ENCODE peak calls at places on chromosomes 2 and 18, in ten cellular contexts. B, E, A, S, Q, Y, H, L, K and V are unnamed samples.

GRCh38 chr2:12557688-12558087 is 159.0 kb upstream of the TRIB2 start:
- DNase-seq in B (no peak), E (no peak), A (no peak), S (no peak), Q (no peak), Y (no peak), H (no peak), L (no peak), K (no peak), V (no peak)

GRCh38 chr2:150811259-150811912 is 323.9 kb upstream of the RND3 start:
- DNase-seq in B (no peak), E (no peak), A (no peak), S (no peak), Q (no peak), Y (peak; percentile 63), H (no peak), L (no peak), K (no peak), V (no peak)

GRCh38 chr2:212548459-212548815 is 9.8 kb upstream of the ERBB4 start:
- DNase-seq in B (no peak), E (no peak), A (no peak), S (no peak), Q (no peak), Y (peak; percentile 41), H (no peak), L (peak; percentile 52), K (no peak), V (peak; percentile 39)

GRCh38 chr2:20040489-20041172 is 10.8 kb downstream of the LAPTM4A start:
- DNase-seq in B (no peak), E (no peak), A (no peak), S (no peak), Q (no peak), Y (no peak), H (no peak), L (no peak), K (peak; percentile 33), V (no peak)

GRCh38 chr2:28583899-28584553 is 88.2 kb downstream of the PLB1 start:
- DNase-seq in B (no peak), E (peak; percentile 92), A (peak; percentile 47), S (peak; percentile 99), Q (peak; percentile 78), Y (peak; percentile 87), H (no peak), L (no peak), K (peak; percentile 87), V (peak; percentile 86)

GRCh38 chr18:14784133-14784532 is 36.2 kb downstream of the ANKRD30B start:
- DNase-seq in B (no peak), E (no peak), A (no peak), S (no peak), Q (no peak), Y (no peak), H (no peak), L (no peak), K (no peak), V (no peak)

GRCh38 chr18:3194947-3195612 is 24.7 kb downstream of the MYOM1 start:
- DNase-seq in B (no peak), E (peak; percentile 51), A (no peak), S (no peak), Q (no peak), Y (no peak), H (no peak), L (no peak), K (no peak), V (no peak)

GRCh38 chr2:747774-748351 is 70.7 kb upstream of the TMEM18 start:
- DNase-seq in B (no peak), E (no peak), A (no peak), S (no peak), Q (no peak), Y (no peak), H (no peak), L (no peak), K (no peak), V (no peak)

GRCh38 chr2:168401771-168402170 is 54.3 kb upstream of the CERS6 start:
- DNase-seq in B (no peak), E (no peak), A (no peak), S (no peak), Q (no peak), Y (no peak), H (no peak), L (no peak), K (no peak), V (no peak)

GRCh38 chr18:28003451-28003850 is 173.5 kb downstream of the CDH2 start:
- DNase-seq in B (no peak), E (no peak), A (no peak), S (no peak), Q (no peak), Y (peak; percentile 46), H (no peak), L (no peak), K (peak; percentile 3), V (no peak)

GRCh38 chr2:210502997-210503621 is 26.6 kb upstream of the LANCL1 start:
- DNase-seq in B (no peak), E (peak; percentile 57), A (peak; percentile 45), S (peak; percentile 38), Q (peak; percentile 72), Y (peak; percentile 53), H (peak; percentile 45), L (peak; percentile 77), K (peak; percentile 13), V (peak; percentile 57)

GRCh38 chr2:239954166-239955085 is 70.7 kb downstream of the NDUFA10 start:
- DNase-seq in B (no peak), E (peak; percentile 67), A (no peak), S (no peak), Q (no peak), Y (peak; percentile 20), H (no peak), L (no peak), K (no peak), V (no peak)

GRCh38 chr18:77377813-77378212 is 128.2 kb downstream of the GALR1 start:
- DNase-seq in B (no peak), E (no peak), A (no peak), S (no peak), Q (no peak), Y (no peak), H (no peak), L (no peak), K (no peak), V (no peak)

GRCh38 chr18:48777026-48777736 is 173.6 kb downstream of the SMAD7 start:
- DNase-seq in B (peak; percentile 49), E (peak; percentile 81), A (peak; percentile 90), S (peak; percentile 72), Q (peak; percentile 92), Y (peak; percentile 25), H (peak; percentile 80), L (peak; percentile 82), K (peak; percentile 70), V (peak; percentile 82)

GRCh38 chr18:24543408-24544140 is 83.1 kb downstream of the HRH4 start:
- DNase-seq in B (no peak), E (no peak), A (no peak), S (no peak), Q (no peak), Y (no peak), H (no peak), L (no peak), K (no peak), V (no peak)

GRCh38 chr2:107303964-107304363 is 418.0 kb upstream of the ST6GAL2 start:
- DNase-seq in B (no peak), E (no peak), A (no peak), S (no peak), Q (no peak), Y (no peak), H (no peak), L (no peak), K (no peak), V (no peak)

GRCh38 chr2:235217814-235218213 is 266.0 kb downstream of the SH3BP4 start:
- DNase-seq in B (no peak), E (no peak), A (no peak), S (no peak), Q (no peak), Y (peak; percentile 85), H (no peak), L (no peak), K (no peak), V (no peak)

GRCh38 chr18:57210101-57210661 is 63.3 kb downstream of the BOD1L2 start:
- DNase-seq in B (no peak), E (no peak), A (no peak), S (peak; percentile 66), Q (peak; percentile 93), Y (peak; percentile 72), H (peak; percentile 90), L (peak; percentile 81), K (peak; percentile 55), V (peak; percentile 84)

GRCh38 chr2:174595415-174595814 is 2.2 kb downstream of the WIPF1 start:
- DNase-seq in B (no peak), E (no peak), A (no peak), S (no peak), Q (no peak), Y (no peak), H (no peak), L (no peak), K (no peak), V (no peak)

GRCh38 chr2:24225883-24226282 is 51.0 kb downstream of the FAM228A start:
- DNase-seq in B (no peak), E (no peak), A (no peak), S (no peak), Q (no peak), Y (no peak), H (no peak), L (no peak), K (no peak), V (no peak)

GRCh38 chr2:182473635-182474034 is 46.8 kb upstream of the PDE1A start:
- DNase-seq in B (no peak), E (no peak), A (no peak), S (no peak), Q (no peak), Y (no peak), H (no peak), L (no peak), K (no peak), V (no peak)

GRCh38 chr2:7612969-7613368 is 695.8 kb downstream of the RNF144A start:
- DNase-seq in B (no peak), E (no peak), A (no peak), S (no peak), Q (no peak), Y (peak; percentile 41), H (no peak), L (no peak), K (no peak), V (no peak)

GRCh38 chr2:5164806-5165525 is 527.2 kb upstream of the SOX11 start:
- DNase-seq in B (no peak), E (no peak), A (no peak), S (no peak), Q (no peak), Y (peak; percentile 6), H (no peak), L (no peak), K (no peak), V (no peak)

GRCh38 chr18:76496200-76496890 is 1.3 kb upstream of the ZNF516 start:
- DNase-seq in B (no peak), E (peak; percentile 87), A (no peak), S (no peak), Q (peak; percentile 90), Y (peak; percentile 71), H (no peak), L (peak; percentile 80), K (no peak), V (peak; percentile 49)

GRCh38 chr2:239038773-239039478 is 191.0 kb downstream of the TWIST2 start:
- DNase-seq in B (no peak), E (no peak), A (no peak), S (no peak), Q (no peak), Y (no peak), H (no peak), L (no peak), K (no peak), V (no peak)

GRCh38 chr2:226189061-226189460 is 610.6 kb downstream of the IRS1 start:
- DNase-seq in B (no peak), E (no peak), A (no peak), S (no peak), Q (no peak), Y (no peak), H (no peak), L (no peak), K (no peak), V (no peak)

GRCh38 chr18:57698571-57699276 is 77.1 kb upstream of the NARS1 start:
- DNase-seq in B (no peak), E (no peak), A (no peak), S (no peak), Q (no peak), Y (peak; percentile 71), H (no peak), L (no peak), K (no peak), V (no peak)

GRCh38 chr18:22337878-22338277 is 79.8 kb downstream of the CTAGE1 start:
- DNase-seq in B (no peak), E (no peak), A (no peak), S (no peak), Q (no peak), Y (no peak), H (no peak), L (no peak), K (no peak), V (no peak)